ENCODE peak calls at places on chromosomes 4 and X, in nine cellular contexts. One of them, this sample, is unnamed.

GRCh38 chr4:25842229-25842840 is 20.5 kb downstream of the SEL1L3 start:
- DNase-seq in CD4-positive, CD25-positive, alpha-beta regulatory T cell: peak; percentile 30
- DNase-seq in mesothelial cell of epicardium: no peak
- DNase-seq in cardiac muscle cell: peak; percentile 7
- DNase-seq in fibroblast of pulmonary artery: no peak
- DNase-seq in coronary artery: peak; percentile 22
- DNase-seq in ELF-1: no peak
- DNase-seq in head of caudate nucleus: no peak
- DNase-seq in spleen: peak; percentile 86
- DNase-seq in this sample: no peak

GRCh38 chrX:23907496-23908218 is at the start of the genes APOO and CXorf58:
- DNase-seq in CD4-positive, CD25-positive, alpha-beta regulatory T cell: peak; percentile 92
- DNase-seq in mesothelial cell of epicardium: peak; percentile 97
- DNase-seq in cardiac muscle cell: peak; percentile 97
- DNase-seq in fibroblast of pulmonary artery: peak; percentile 93
- DNase-seq in coronary artery: peak; percentile 91
- DNase-seq in ELF-1: peak; percentile 100
- DNase-seq in head of caudate nucleus: peak; percentile 94
- DNase-seq in spleen: peak; percentile 98
- DNase-seq in this sample: peak; percentile 90

GRCh38 chr4:148288448-148288847 is 153.8 kb downstream of the NR3C2 start:
- DNase-seq in CD4-positive, CD25-positive, alpha-beta regulatory T cell: no peak
- DNase-seq in mesothelial cell of epicardium: no peak
- DNase-seq in cardiac muscle cell: peak; percentile 41
- DNase-seq in fibroblast of pulmonary artery: no peak
- DNase-seq in coronary artery: no peak
- DNase-seq in ELF-1: no peak
- DNase-seq in head of caudate nucleus: no peak
- DNase-seq in spleen: no peak
- DNase-seq in this sample: no peak

GRCh38 chr4:33924239-33924638 is 2320.1 kb downstream of the ARAP2 start:
- DNase-seq in CD4-positive, CD25-positive, alpha-beta regulatory T cell: no peak
- DNase-seq in mesothelial cell of epicardium: no peak
- DNase-seq in cardiac muscle cell: peak; percentile 30
- DNase-seq in fibroblast of pulmonary artery: peak; percentile 41
- DNase-seq in coronary artery: no peak
- DNase-seq in ELF-1: peak; percentile 81
- DNase-seq in head of caudate nucleus: no peak
- DNase-seq in spleen: peak; percentile 33
- DNase-seq in this sample: no peak

GRCh38 chrX:109472939-109473713 is 8.8 kb downstream of the GUCY2F start:
- DNase-seq in CD4-positive, CD25-positive, alpha-beta regulatory T cell: no peak
- DNase-seq in mesothelial cell of epicardium: peak; percentile 42
- DNase-seq in cardiac muscle cell: peak; percentile 77
- DNase-seq in fibroblast of pulmonary artery: peak; percentile 81
- DNase-seq in coronary artery: no peak
- DNase-seq in ELF-1: peak; percentile 79
- DNase-seq in head of caudate nucleus: no peak
- DNase-seq in spleen: no peak
- DNase-seq in this sample: no peak

GRCh38 chrX:71100581-71101505 is 5.2 kb downstream of the FOXO4 start:
- DNase-seq in CD4-positive, CD25-positive, alpha-beta regulatory T cell: no peak
- DNase-seq in mesothelial cell of epicardium: no peak
- DNase-seq in cardiac muscle cell: no peak
- DNase-seq in fibroblast of pulmonary artery: no peak
- DNase-seq in coronary artery: no peak
- DNase-seq in ELF-1: peak; percentile 52
- DNase-seq in head of caudate nucleus: no peak
- DNase-seq in spleen: peak; percentile 74
- DNase-seq in this sample: no peak

GRCh38 chrX:122055979-122056715 is 1008.7 kb downstream of the GLUD2 start:
- DNase-seq in CD4-positive, CD25-positive, alpha-beta regulatory T cell: no peak
- DNase-seq in mesothelial cell of epicardium: no peak
- DNase-seq in cardiac muscle cell: no peak
- DNase-seq in fibroblast of pulmonary artery: no peak
- DNase-seq in coronary artery: no peak
- DNase-seq in ELF-1: no peak
- DNase-seq in head of caudate nucleus: no peak
- DNase-seq in spleen: no peak
- DNase-seq in this sample: no peak

GRCh38 chr4:84389406-84389805 is 109.7 kb downstream of the NKX6-1 start:
- DNase-seq in CD4-positive, CD25-positive, alpha-beta regulatory T cell: no peak
- DNase-seq in mesothelial cell of epicardium: no peak
- DNase-seq in cardiac muscle cell: no peak
- DNase-seq in fibroblast of pulmonary artery: no peak
- DNase-seq in coronary artery: no peak
- DNase-seq in ELF-1: no peak
- DNase-seq in head of caudate nucleus: no peak
- DNase-seq in spleen: no peak
- DNase-seq in this sample: no peak

GRCh38 chr4:94453534-94453963 is 1.8 kb downstream of the PDLIM5 start:
- DNase-seq in CD4-positive, CD25-positive, alpha-beta regulatory T cell: no peak
- DNase-seq in mesothelial cell of epicardium: no peak
- DNase-seq in cardiac muscle cell: no peak
- DNase-seq in fibroblast of pulmonary artery: no peak
- DNase-seq in coronary artery: no peak
- DNase-seq in ELF-1: no peak
- DNase-seq in head of caudate nucleus: no peak
- DNase-seq in spleen: no peak
- DNase-seq in this sample: no peak

GRCh38 chrX:39898147-39898546 is 199.6 kb downstream of the BCOR start:
- DNase-seq in CD4-positive, CD25-positive, alpha-beta regulatory T cell: no peak
- DNase-seq in mesothelial cell of epicardium: no peak
- DNase-seq in cardiac muscle cell: no peak
- DNase-seq in fibroblast of pulmonary artery: no peak
- DNase-seq in coronary artery: no peak
- DNase-seq in ELF-1: no peak
- DNase-seq in head of caudate nucleus: no peak
- DNase-seq in spleen: no peak
- DNase-seq in this sample: no peak

GRCh38 chr4:7727727-7728126 is 211.9 kb downstream of the AFAP1 start:
- DNase-seq in CD4-positive, CD25-positive, alpha-beta regulatory T cell: no peak
- DNase-seq in mesothelial cell of epicardium: no peak
- DNase-seq in cardiac muscle cell: no peak
- DNase-seq in fibroblast of pulmonary artery: no peak
- DNase-seq in coronary artery: no peak
- DNase-seq in ELF-1: no peak
- DNase-seq in head of caudate nucleus: no peak
- DNase-seq in spleen: no peak
- DNase-seq in this sample: no peak

GRCh38 chr4:97235516-97235915 is 907.8 kb downstream of the STPG2 start:
- DNase-seq in CD4-positive, CD25-positive, alpha-beta regulatory T cell: no peak
- DNase-seq in mesothelial cell of epicardium: no peak
- DNase-seq in cardiac muscle cell: no peak
- DNase-seq in fibroblast of pulmonary artery: no peak
- DNase-seq in coronary artery: no peak
- DNase-seq in ELF-1: peak; percentile 36
- DNase-seq in head of caudate nucleus: no peak
- DNase-seq in spleen: no peak
- DNase-seq in this sample: no peak

GRCh38 chrX:110509778-110510510 is 151.3 kb downstream of the RTL9 start:
- DNase-seq in CD4-positive, CD25-positive, alpha-beta regulatory T cell: no peak
- DNase-seq in mesothelial cell of epicardium: no peak
- DNase-seq in cardiac muscle cell: peak; percentile 14
- DNase-seq in fibroblast of pulmonary artery: peak; percentile 3
- DNase-seq in coronary artery: no peak
- DNase-seq in ELF-1: peak; percentile 55
- DNase-seq in head of caudate nucleus: no peak
- DNase-seq in spleen: no peak
- DNase-seq in this sample: no peak

GRCh38 chr4:47373174-47373573 is 90.3 kb downstream of the COMMD8 start:
- DNase-seq in CD4-positive, CD25-positive, alpha-beta regulatory T cell: no peak
- DNase-seq in mesothelial cell of epicardium: no peak
- DNase-seq in cardiac muscle cell: no peak
- DNase-seq in fibroblast of pulmonary artery: no peak
- DNase-seq in coronary artery: no peak
- DNase-seq in ELF-1: no peak
- DNase-seq in head of caudate nucleus: no peak
- DNase-seq in spleen: no peak
- DNase-seq in this sample: no peak

GRCh38 chrX:74383611-74384010 is 37.7 kb upstream of the SLC16A2 start:
- DNase-seq in CD4-positive, CD25-positive, alpha-beta regulatory T cell: no peak
- DNase-seq in mesothelial cell of epicardium: no peak
- DNase-seq in cardiac muscle cell: peak; percentile 37
- DNase-seq in fibroblast of pulmonary artery: peak; percentile 68
- DNase-seq in coronary artery: no peak
- DNase-seq in ELF-1: peak; percentile 69
- DNase-seq in head of caudate nucleus: peak; percentile 53
- DNase-seq in spleen: no peak
- DNase-seq in this sample: no peak

GRCh38 chr4:56633486-56633885 is 47.6 kb downstream of the HOPX start:
- DNase-seq in CD4-positive, CD25-positive, alpha-beta regulatory T cell: no peak
- DNase-seq in mesothelial cell of epicardium: no peak
- DNase-seq in cardiac muscle cell: no peak
- DNase-seq in fibroblast of pulmonary artery: no peak
- DNase-seq in coronary artery: no peak
- DNase-seq in ELF-1: no peak
- DNase-seq in head of caudate nucleus: no peak
- DNase-seq in spleen: no peak
- DNase-seq in this sample: no peak

GRCh38 chr4:135269125-135269772 is 1067.7 kb upstream of the PABPC4L start:
- DNase-seq in CD4-positive, CD25-positive, alpha-beta regulatory T cell: no peak
- DNase-seq in mesothelial cell of epicardium: no peak
- DNase-seq in cardiac muscle cell: no peak
- DNase-seq in fibroblast of pulmonary artery: no peak
- DNase-seq in coronary artery: no peak
- DNase-seq in ELF-1: no peak
- DNase-seq in head of caudate nucleus: no peak
- DNase-seq in spleen: no peak
- DNase-seq in this sample: no peak

GRCh38 chr4:7367361-7367760 is 67.4 kb downstream of the PSAPL1 start:
- DNase-seq in CD4-positive, CD25-positive, alpha-beta regulatory T cell: no peak
- DNase-seq in mesothelial cell of epicardium: no peak
- DNase-seq in cardiac muscle cell: no peak
- DNase-seq in fibroblast of pulmonary artery: no peak
- DNase-seq in coronary artery: no peak
- DNase-seq in ELF-1: no peak
- DNase-seq in head of caudate nucleus: no peak
- DNase-seq in spleen: peak; percentile 47
- DNase-seq in this sample: no peak

This sample was measured in suprapubic skin.